ENCODE peak calls at places on chromosome X, in eight cellular contexts. One of them, this sample, is unnamed. For H3K9me3, the result is how much of the 10 kb centered on the place peaks cover.

GRCh38 chrX:25968920-25969319 is 169.2 kb upstream of the MAGEB18 start:
- DNase-seq in naive thymus-derived CD4-positive, alpha-beta T cell: no peak
- DNase-seq in mucosa of descending colon: no peak
- DNase-seq in A549: no peak
- DNase-seq in CD8-positive, alpha-beta T cell: no peak
- DNase-seq in neuronal stem cell: peak
- DNase-seq in endodermal cell: peak
- DNase-seq in Peyer's patch: no peak
- DNase-seq in this sample: no peak

GRCh38 chrX:29858714-29859113 is 356.6 kb upstream of the MAGEB2 start:
- DNase-seq in Peyer's patch: no peak
- DNase-seq in naive thymus-derived CD4-positive, alpha-beta T cell: no peak
- DNase-seq in CD8-positive, alpha-beta T cell: no peak
- DNase-seq in neuronal stem cell: no peak
- DNase-seq in endodermal cell: no peak
- DNase-seq in A549: no peak
- DNase-seq in mucosa of descending colon: no peak
- DNase-seq in this sample: no peak

GRCh38 chrX:15737188-15737956 is 698 bp upstream of the CA5B start:
- DNase-seq in mucosa of descending colon: no peak
- DNase-seq in A549: no peak
- DNase-seq in endodermal cell: no peak
- DNase-seq in Peyer's patch: no peak
- DNase-seq in neuronal stem cell: no peak
- DNase-seq in CD8-positive, alpha-beta T cell: no peak
- DNase-seq in naive thymus-derived CD4-positive, alpha-beta T cell: no peak
- DNase-seq in this sample: no peak

GRCh38 chrX:15881498-15881897 is 26.9 kb upstream of the AP1S2 start:
- DNase-seq in endodermal cell: no peak
- DNase-seq in mucosa of descending colon: no peak
- DNase-seq in Peyer's patch: no peak
- DNase-seq in neuronal stem cell: no peak
- DNase-seq in A549: no peak
- DNase-seq in CD8-positive, alpha-beta T cell: no peak
- DNase-seq in naive thymus-derived CD4-positive, alpha-beta T cell: no peak
- DNase-seq in this sample: no peak

GRCh38 chrX:110733166-110733565 is 62.5 kb downstream of the CHRDL1 start:
- DNase-seq in neuronal stem cell: no peak
- DNase-seq in mucosa of descending colon: no peak
- DNase-seq in CD8-positive, alpha-beta T cell: no peak
- DNase-seq in A549: no peak
- DNase-seq in Peyer's patch: no peak
- DNase-seq in endodermal cell: no peak
- DNase-seq in naive thymus-derived CD4-positive, alpha-beta T cell: no peak
- DNase-seq in this sample: no peak

GRCh38 chrX:41353964-41354363 is 20.0 kb downstream of the DDX3X start:
- DNase-seq in A549: no peak
- DNase-seq in CD8-positive, alpha-beta T cell: no peak
- DNase-seq in neuronal stem cell: no peak
- DNase-seq in mucosa of descending colon: no peak
- DNase-seq in Peyer's patch: no peak
- DNase-seq in naive thymus-derived CD4-positive, alpha-beta T cell: no peak
- DNase-seq in endodermal cell: no peak
- DNase-seq in this sample: no peak

GRCh38 chrX:74249963-74250362 is 54.0 kb upstream of the ZCCHC13 start:
- DNase-seq in neuronal stem cell: no peak
- DNase-seq in CD8-positive, alpha-beta T cell: no peak
- DNase-seq in endodermal cell: peak
- DNase-seq in Peyer's patch: no peak
- DNase-seq in naive thymus-derived CD4-positive, alpha-beta T cell: no peak
- DNase-seq in A549: no peak
- DNase-seq in mucosa of descending colon: no peak
- DNase-seq in this sample: no peak

GRCh38 chrX:24423960-24424359 is 41.1 kb upstream of the PDK3 start:
- DNase-seq in CD8-positive, alpha-beta T cell: no peak
- DNase-seq in Peyer's patch: no peak
- DNase-seq in neuronal stem cell: no peak
- DNase-seq in mucosa of descending colon: no peak
- DNase-seq in endodermal cell: no peak
- DNase-seq in A549: no peak
- DNase-seq in naive thymus-derived CD4-positive, alpha-beta T cell: no peak
- DNase-seq in this sample: no peak

GRCh38 chrX:88366314-88366713 is 380.7 kb upstream of the CPXCR1 start:
- DNase-seq in Peyer's patch: no peak
- DNase-seq in naive thymus-derived CD4-positive, alpha-beta T cell: no peak
- DNase-seq in A549: no peak
- DNase-seq in endodermal cell: no peak
- DNase-seq in CD8-positive, alpha-beta T cell: no peak
- DNase-seq in neuronal stem cell: no peak
- DNase-seq in mucosa of descending colon: no peak
- DNase-seq in this sample: no peak

GRCh38 chrX:134908235-134908834 is 82.5 kb upstream of the SMIM10 start:
- DNase-seq in Peyer's patch: no peak
- DNase-seq in endodermal cell: no peak
- DNase-seq in mucosa of descending colon: no peak
- DNase-seq in naive thymus-derived CD4-positive, alpha-beta T cell: peak
- DNase-seq in neuronal stem cell: no peak
- DNase-seq in CD8-positive, alpha-beta T cell: no peak
- DNase-seq in A549: no peak
- DNase-seq in this sample: no peak

GRCh38 chrX:19604375-19604774 is 89.1 kb upstream of the MAP3K15 start:
- DNase-seq in A549: no peak
- DNase-seq in CD8-positive, alpha-beta T cell: no peak
- DNase-seq in endodermal cell: no peak
- DNase-seq in Peyer's patch: no peak
- DNase-seq in naive thymus-derived CD4-positive, alpha-beta T cell: no peak
- DNase-seq in neuronal stem cell: no peak
- DNase-seq in mucosa of descending colon: no peak
- DNase-seq in this sample: no peak

GRCh38 chrX:74492720-74493201 is 71.5 kb downstream of the SLC16A2 start:
- DNase-seq in naive thymus-derived CD4-positive, alpha-beta T cell: no peak
- DNase-seq in A549: no peak
- DNase-seq in endodermal cell: peak
- DNase-seq in neuronal stem cell: peak
- DNase-seq in Peyer's patch: no peak
- DNase-seq in CD8-positive, alpha-beta T cell: peak
- DNase-seq in mucosa of descending colon: no peak
- DNase-seq in this sample: no peak

GRCh38 chrX:101287402-101287801 is 3.7 kb downstream of the TAF7L start:
- DNase-seq in naive thymus-derived CD4-positive, alpha-beta T cell: peak
- DNase-seq in endodermal cell: no peak
- DNase-seq in Peyer's patch: no peak
- DNase-seq in CD8-positive, alpha-beta T cell: peak
- DNase-seq in mucosa of descending colon: no peak
- DNase-seq in neuronal stem cell: peak
- DNase-seq in A549: peak
- DNase-seq in this sample: no peak

GRCh38 chrX:107673933-107674479 is 45.7 kb downstream of the PRPS1 start:
- DNase-seq in naive thymus-derived CD4-positive, alpha-beta T cell: peak
- DNase-seq in mucosa of descending colon: peak
- DNase-seq in neuronal stem cell: no peak
- DNase-seq in Peyer's patch: peak
- DNase-seq in CD8-positive, alpha-beta T cell: peak
- DNase-seq in A549: no peak
- DNase-seq in endodermal cell: peak
- DNase-seq in this sample: peak

GRCh38 chrX:8627796-8628195 is 104.1 kb downstream of the ANOS1 start:
- DNase-seq in A549: no peak
- DNase-seq in endodermal cell: no peak
- DNase-seq in CD8-positive, alpha-beta T cell: no peak
- DNase-seq in neuronal stem cell: no peak
- DNase-seq in mucosa of descending colon: no peak
- DNase-seq in Peyer's patch: no peak
- DNase-seq in naive thymus-derived CD4-positive, alpha-beta T cell: no peak
- DNase-seq in this sample: no peak

GRCh38 chrX:113892401-113892800 is 691.5 kb upstream of the HTR2C start:
- DNase-seq in CD8-positive, alpha-beta T cell: no peak
- DNase-seq in A549: no peak
- DNase-seq in endodermal cell: no peak
- DNase-seq in naive thymus-derived CD4-positive, alpha-beta T cell: no peak
- DNase-seq in mucosa of descending colon: no peak
- DNase-seq in neuronal stem cell: no peak
- DNase-seq in Peyer's patch: no peak
- DNase-seq in this sample: no peak

GRCh38 chrX:129679856-129680255 is 25.1 kb upstream of the APLN start:
- DNase-seq in CD8-positive, alpha-beta T cell: no peak
- DNase-seq in A549: no peak
- DNase-seq in naive thymus-derived CD4-positive, alpha-beta T cell: no peak
- DNase-seq in endodermal cell: no peak
- DNase-seq in mucosa of descending colon: no peak
- DNase-seq in Peyer's patch: no peak
- DNase-seq in neuronal stem cell: no peak
- DNase-seq in this sample: no peak

GRCh38 chrX:34058005-34058404 is 74.1 kb downstream of the FAM47A start:
- DNase-seq in mucosa of descending colon: no peak
- DNase-seq in Peyer's patch: no peak
- DNase-seq in neuronal stem cell: no peak
- DNase-seq in CD8-positive, alpha-beta T cell: no peak
- DNase-seq in A549: no peak
- DNase-seq in naive thymus-derived CD4-positive, alpha-beta T cell: no peak
- DNase-seq in endodermal cell: peak
- DNase-seq in this sample: no peak

GRCh38 chrX:34053931-34054330 is 78.2 kb downstream of the FAM47A start:
- DNase-seq in mucosa of descending colon: no peak
- DNase-seq in neuronal stem cell: no peak
- DNase-seq in endodermal cell: peak
- DNase-seq in naive thymus-derived CD4-positive, alpha-beta T cell: no peak
- DNase-seq in CD8-positive, alpha-beta T cell: no peak
- DNase-seq in Peyer's patch: no peak
- DNase-seq in A549: no peak
- DNase-seq in this sample: no peak
- H3K9me3 ChIP-seq in mucosa of descending colon: under half
- H3K9me3 ChIP-seq in neuronal stem cell: under half
- H3K9me3 ChIP-seq in endodermal cell: under half
- H3K9me3 ChIP-seq in naive thymus-derived CD4-positive, alpha-beta T cell: under half
- H3K9me3 ChIP-seq in CD8-positive, alpha-beta T cell: under half
- H3K9me3 ChIP-seq in Peyer's patch: under half
- H3K9me3 ChIP-seq in A549: under half
- H3K9me3 ChIP-seq in this sample: under half

GRCh38 chrX:117095393-117095792 is 632.6 kb upstream of the CT83 start:
- DNase-seq in Peyer's patch: no peak
- DNase-seq in mucosa of descending colon: no peak
- DNase-seq in endodermal cell: no peak
- DNase-seq in A549: no peak
- DNase-seq in naive thymus-derived CD4-positive, alpha-beta T cell: no peak
- DNase-seq in neuronal stem cell: no peak
- DNase-seq in CD8-positive, alpha-beta T cell: no peak
- DNase-seq in this sample: no peak
- H3K9me3 ChIP-seq in Peyer's patch: under half
- H3K9me3 ChIP-seq in mucosa of descending colon: under half
- H3K9me3 ChIP-seq in endodermal cell: under half
- H3K9me3 ChIP-seq in A549: under half
- H3K9me3 ChIP-seq in naive thymus-derived CD4-positive, alpha-beta T cell: under half
- H3K9me3 ChIP-seq in neuronal stem cell: under half
- H3K9me3 ChIP-seq in CD8-positive, alpha-beta T cell: under half
- H3K9me3 ChIP-seq in this sample: under half

DNA sequence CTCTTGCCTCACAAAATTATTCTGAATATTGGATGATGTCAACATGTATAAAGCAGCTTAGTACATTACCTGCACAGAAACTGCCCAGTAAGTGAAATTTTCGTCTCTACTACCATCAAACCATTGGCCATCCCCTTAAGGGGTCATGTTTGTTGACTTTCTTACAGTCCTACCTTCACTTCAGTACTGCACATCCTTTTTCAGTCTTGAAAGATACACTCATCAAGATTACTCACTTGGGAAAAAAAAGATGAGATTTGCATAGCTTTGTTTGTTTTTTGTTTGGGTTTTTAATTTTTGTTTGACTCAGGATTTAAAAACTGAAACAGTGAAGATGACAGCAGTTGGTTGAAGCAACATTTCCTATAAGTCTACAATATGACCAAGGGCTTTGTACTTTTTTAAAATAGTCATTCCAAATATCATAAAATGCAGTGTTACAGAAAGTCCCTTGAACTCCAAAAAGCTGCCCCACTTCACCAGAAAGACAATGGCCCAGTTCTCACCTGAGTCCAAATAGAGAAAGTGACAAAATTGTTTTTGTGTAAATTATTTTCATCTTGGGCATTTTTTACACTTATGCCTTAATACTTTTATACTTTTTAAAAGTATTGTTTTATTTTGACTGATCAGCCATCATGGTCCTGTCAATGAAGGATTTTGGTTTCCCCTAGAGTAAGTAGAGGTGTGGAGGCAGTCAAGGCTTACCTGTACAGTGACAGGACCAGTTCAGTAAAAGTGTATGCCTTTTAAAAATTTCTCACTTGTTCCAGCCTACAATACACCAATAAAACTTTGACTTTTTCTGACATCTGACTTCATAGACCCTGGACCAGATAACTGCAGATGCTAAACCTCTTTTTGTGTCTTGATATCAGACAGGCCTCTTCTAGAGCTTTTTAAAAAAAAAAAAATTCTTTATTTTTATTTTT is 59.7 kb upstream of the EDA2R start:
- DNase-seq in endodermal cell: no peak
- DNase-seq in mucosa of descending colon: no peak
- DNase-seq in neuronal stem cell: no peak
- DNase-seq in naive thymus-derived CD4-positive, alpha-beta T cell: no peak
- DNase-seq in Peyer's patch: no peak
- DNase-seq in A549: no peak
- DNase-seq in CD8-positive, alpha-beta T cell: no peak
- DNase-seq in this sample: no peak
- H3K9me3 ChIP-seq in endodermal cell: under half
- H3K9me3 ChIP-seq in mucosa of descending colon: under half
- H3K9me3 ChIP-seq in neuronal stem cell: under half
- H3K9me3 ChIP-seq in naive thymus-derived CD4-positive, alpha-beta T cell: under half
- H3K9me3 ChIP-seq in Peyer's patch: under half
- H3K9me3 ChIP-seq in A549: under half
- H3K9me3 ChIP-seq in CD8-positive, alpha-beta T cell: under half
- H3K9me3 ChIP-seq in this sample: under half

GRCh38 chrX:136261316-136261715 is 10.1 kb upstream of the MAP7D3 start:
- DNase-seq in mucosa of descending colon: no peak
- DNase-seq in Peyer's patch: no peak
- DNase-seq in endodermal cell: no peak
- DNase-seq in neuronal stem cell: no peak
- DNase-seq in naive thymus-derived CD4-positive, alpha-beta T cell: no peak
- DNase-seq in A549: no peak
- DNase-seq in CD8-positive, alpha-beta T cell: no peak
- DNase-seq in this sample: no peak

GRCh38 chrX:136258951-136259350 is 7.8 kb upstream of the MAP7D3 start:
- DNase-seq in endodermal cell: no peak
- DNase-seq in naive thymus-derived CD4-positive, alpha-beta T cell: no peak
- DNase-seq in A549: no peak
- DNase-seq in CD8-positive, alpha-beta T cell: no peak
- DNase-seq in mucosa of descending colon: no peak
- DNase-seq in Peyer's patch: no peak
- DNase-seq in neuronal stem cell: no peak
- DNase-seq in this sample: no peak

GRCh38 chrX:136260801-136261200 is 9.6 kb upstream of the MAP7D3 start:
- DNase-seq in CD8-positive, alpha-beta T cell: no peak
- DNase-seq in mucosa of descending colon: no peak
- DNase-seq in naive thymus-derived CD4-positive, alpha-beta T cell: no peak
- DNase-seq in endodermal cell: no peak
- DNase-seq in Peyer's patch: no peak
- DNase-seq in neuronal stem cell: no peak
- DNase-seq in A549: no peak
- DNase-seq in this sample: no peak

GRCh38 chrX:136262241-136262640 is 11.0 kb upstream of the MAP7D3 start:
- DNase-seq in A549: no peak
- DNase-seq in CD8-positive, alpha-beta T cell: no peak
- DNase-seq in neuronal stem cell: no peak
- DNase-seq in naive thymus-derived CD4-positive, alpha-beta T cell: no peak
- DNase-seq in mucosa of descending colon: no peak
- DNase-seq in endodermal cell: no peak
- DNase-seq in Peyer's patch: no peak
- DNase-seq in this sample: no peak

GRCh38 chrX:136259543-136259942 is 8.3 kb upstream of the MAP7D3 start:
- DNase-seq in A549: no peak
- DNase-seq in endodermal cell: no peak
- DNase-seq in Peyer's patch: no peak
- DNase-seq in naive thymus-derived CD4-positive, alpha-beta T cell: no peak
- DNase-seq in CD8-positive, alpha-beta T cell: no peak
- DNase-seq in neuronal stem cell: no peak
- DNase-seq in mucosa of descending colon: no peak
- DNase-seq in this sample: no peak
- H3K9me3 ChIP-seq in A549: under half
- H3K9me3 ChIP-seq in endodermal cell: under half
- H3K9me3 ChIP-seq in Peyer's patch: under half
- H3K9me3 ChIP-seq in naive thymus-derived CD4-positive, alpha-beta T cell: under half
- H3K9me3 ChIP-seq in CD8-positive, alpha-beta T cell: under half
- H3K9me3 ChIP-seq in neuronal stem cell: under half
- H3K9me3 ChIP-seq in mucosa of descending colon: under half
- H3K9me3 ChIP-seq in this sample: under half